ENCODE peak calls at places on chromosomes 13 and 19, in five cellular contexts. S is thoracic aorta, N is cardiac fibroblast, L is hepatocyte, R is fibroblast of mammary gland. A is an unnamed sample.

GRCh38 chr19:27887946-27888345 is 1325.0 kb downstream of the UQCRFS1 start:
- DNase-seq in R (no peak), S (no peak), L (no peak), N (no peak), A (no peak)

GRCh38 chr19:4815426-4816387 is 15.8 kb downstream of the TICAM1 start:
- DNase-seq in L (peak), S (peak), N (peak), R (peak), A (peak)

GRCh38 chr13:58619396-58620113 is 988.0 kb downstream of the PCDH17 start:
- DNase-seq in S (no peak), L (no peak), N (no peak), R (no peak), A (no peak)

GRCh38 chr13:21511841-21512240 is 52.7 kb upstream of the ZDHHC20 start:
- DNase-seq in L (no peak), N (peak), R (peak), S (no peak), A (peak)

GRCh38 chr19:40370997-40371801 is 18.8 kb downstream of the HIPK4 start:
- DNase-seq in S (no peak), N (no peak), L (no peak), R (no peak), A (no peak)

GRCh38 chr13:94169783-94170513 is 309.5 kb downstream of the DCT start:
- DNase-seq in L (no peak), R (peak), N (peak), S (peak), A (peak)

GRCh38 chr19:16445238-16446107 is 26.3 kb downstream of the EPS15L1 start:
- DNase-seq in S (no peak), L (no peak), N (no peak), R (peak), A (peak)

GRCh38 chr13:50309200-50309848 is 294.1 kb downstream of the KCNRG start:
- DNase-seq in L (no peak), S (no peak), R (no peak), N (peak), A (no peak)

GRCh38 chr19:5131866-5132561 is 163.1 kb downstream of the KDM4B start:
- DNase-seq in S (no peak), R (no peak), L (peak), N (no peak), A (no peak)

GRCh38 chr19:2148482-2149135 is 2.8 kb downstream of the AP3D1 start:
- DNase-seq in S (no peak), L (no peak), N (no peak), R (no peak), A (no peak)

GRCh38 chr13:94162289-94162688 is 317.2 kb downstream of the DCT start:
- DNase-seq in L (no peak), S (no peak), R (no peak), N (peak), A (no peak)

GRCh38 chr13:114007566-114007965 is 33.7 kb upstream of the C13orf46 start:
- DNase-seq in L (no peak), S (peak), R (no peak), N (no peak), A (no peak)

GRCh38 chr13:80309926-80310325 is 31.0 kb downstream of the SPRY2 start:
- DNase-seq in S (no peak), L (no peak), N (no peak), R (no peak), A (no peak)

GRCh38 chr13:50375792-50376191 is 360.5 kb downstream of the KCNRG start:
- DNase-seq in N (peak), R (peak), L (no peak), S (no peak), A (peak)

GRCh38 chr13:76792680-76793334 is 93.4 kb downstream of the KCTD12 start:
- DNase-seq in L (no peak), R (peak), S (no peak), N (peak), A (peak)

GRCh38 chr13:71801781-71802180 is 65.2 kb downstream of the DACH1 start:
- DNase-seq in L (no peak), S (no peak), N (no peak), R (no peak), A (no peak)

GRCh38 chr13:65236841-65237418 is 1993.2 kb downstream of the PCDH9 start:
- DNase-seq in L (no peak), N (no peak), R (no peak), S (no peak), A (no peak)

GRCh38 chr19:40567040-40567749 is 9.5 kb upstream of the SHKBP1 start:
- DNase-seq in S (no peak), L (no peak), N (no peak), R (peak), A (no peak)

GRCh38 chr19:46784262-46785053 is 3.9 kb downstream of the SLC1A5 start:
- DNase-seq in S (no peak), L (peak), N (peak), R (peak), A (peak)

GRCh38 chr13:51577690-51578089 is 6.6 kb upstream of the WDFY2 start:
- DNase-seq in N (no peak), S (no peak), L (no peak), R (no peak), A (no peak)

GRCh38 chr19:369876-370275 is 25.3 kb upstream of the MIER2 start:
- DNase-seq in L (no peak), R (no peak), S (no peak), N (no peak), A (no peak)

GRCh38 chr13:79973533-79973963 is 367.4 kb downstream of the SPRY2 start:
- DNase-seq in N (no peak), R (peak), S (no peak), L (no peak), A (no peak)

GRCh38 chr19:7238091-7238490 is 56.1 kb downstream of the INSR start:
- DNase-seq in R (no peak), S (no peak), N (peak), L (no peak), A (no peak)

GRCh38 chr19:29687244-29687896 is 22.1 kb downstream of the PLEKHF1 start:
- DNase-seq in R (peak), S (no peak), N (peak), L (no peak), A (peak)

GRCh38 chr19:3071764-3072163 is 9.5 kb upstream of the TLE5 start:
- DNase-seq in S (no peak), N (no peak), R (no peak), L (no peak), A (no peak)

GRCh38 chr13:103299079-103299478 is 232.9 kb upstream of the SLC10A2 start:
- DNase-seq in N (no peak), L (peak), S (no peak), R (no peak), A (no peak)

GRCh38 chr13:50403311-50403710 is 388.1 kb downstream of the KCNRG start:
- DNase-seq in N (no peak), R (no peak), S (no peak), L (peak), A (no peak)

GRCh38 chr19:35117791-35118190 is 2.2 kb downstream of the FXYD3 start:
- DNase-seq in S (no peak), L (no peak), R (no peak), N (no peak), A (no peak)

GRCh38 chr13:79196366-79196765 is 209.7 kb downstream of the RBM26 start:
- DNase-seq in R (no peak), L (no peak), N (no peak), S (no peak), A (no peak)

GRCh38 chr19:16005925-16006324 is 57.1 kb downstream of the OR10H4 start:
- DNase-seq in R (no peak), N (no peak), S (no peak), L (no peak), A (no peak)

GRCh38 chr13:110214637-110215036 is 92.3 kb downstream of the COL4A1 start:
- DNase-seq in L (peak), S (no peak), N (peak), R (peak), A (no peak)

GRCh38 chr13:99962242-99962641 is 9.3 kb downstream of the ZIC5 start:
- DNase-seq in L (no peak), S (no peak), R (no peak), N (no peak), A (no peak)

GRCh38 chr13:51804295-51805172 is 571 bp upstream of the DHRS12 start:
- DNase-seq in L (peak), N (no peak), S (no peak), R (no peak), A (no peak)

GRCh38 chr19:7007859-7008258 is 13.4 kb downstream of the MBD3L2B start:
- DNase-seq in L (no peak), N (no peak), S (no peak), R (no peak), A (no peak)

DNA sequence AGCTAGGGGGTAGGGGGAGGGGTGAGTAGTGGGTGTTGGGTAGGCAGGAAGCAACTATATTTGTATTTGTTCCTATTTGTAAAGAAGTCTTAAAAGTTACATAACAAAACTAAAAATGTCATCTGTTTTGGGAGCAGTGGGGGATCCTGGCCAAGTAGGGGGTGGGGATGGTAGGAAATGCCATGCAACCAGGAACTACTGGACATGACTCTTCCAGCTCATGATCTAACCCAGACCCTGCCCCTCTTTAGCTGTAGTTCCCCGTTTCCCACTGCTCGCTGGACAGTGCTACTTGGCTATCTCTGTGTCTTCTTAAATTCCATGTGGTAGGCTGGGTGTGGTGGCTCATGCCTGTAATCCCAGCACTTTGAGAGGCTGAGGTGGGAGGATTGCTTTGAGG is 3.2 kb downstream of the GTF3A start:
- DNase-seq in N (no peak), R (no peak), L (no peak), S (no peak), A (no peak)
- H3K4me3 ChIP-seq in N (no peak), R (no peak), L (no peak), S (no peak), A (no peak)

GRCh38 chr13:30743319-30744055 is 8.1 kb downstream of the ALOX5AP start:
- DNase-seq in R (peak), N (peak), L (peak), S (peak), A (peak)
- TF ChIP-seq CTCF in R (no peak), N (no peak), L (no peak), S (peak), A (no peak)

DNA sequence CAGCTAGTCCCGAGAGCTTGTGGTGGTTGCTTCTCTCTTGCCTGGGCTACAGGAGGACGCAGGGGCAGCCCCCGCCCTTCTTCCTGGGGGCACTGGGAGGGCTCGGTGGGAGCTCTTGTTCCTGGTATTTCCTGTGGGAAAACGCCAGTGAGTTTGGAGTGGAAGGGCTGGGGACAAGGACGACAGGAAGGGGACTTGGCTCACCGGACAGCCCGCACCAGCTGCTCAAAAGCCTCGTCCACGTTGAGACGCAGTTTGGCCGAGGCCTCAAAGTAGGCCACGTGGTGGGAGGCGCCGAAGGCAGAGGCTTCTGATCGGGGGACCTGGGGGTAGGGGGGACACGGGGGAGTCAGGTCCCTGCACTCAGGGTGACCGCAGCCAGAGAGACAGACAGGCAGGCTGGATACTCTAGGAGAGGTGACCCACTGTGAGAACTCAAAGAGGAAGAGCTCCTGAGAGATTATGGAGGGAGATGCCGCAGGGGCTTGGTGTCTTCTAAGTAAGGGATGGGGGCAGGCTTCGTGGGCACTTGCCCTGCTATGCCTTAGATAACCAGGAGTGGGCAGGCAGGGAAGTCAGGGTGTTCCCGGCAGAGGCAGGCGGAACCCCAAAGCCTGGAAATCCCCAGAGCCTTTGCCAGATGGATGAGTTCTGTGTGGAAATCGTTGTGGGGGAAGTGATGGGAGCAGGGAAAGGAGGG is 4.3 kb downstream of the RRAS start:
- DNase-seq in R (peak), L (no peak), S (no peak), N (peak), A (no peak)
- H3K4me3 ChIP-seq in R (no peak), L (no peak), S (no peak), N (no peak), A (no peak)

GRCh38 chr13:44231786-44232516 is 141.7 kb upstream of the SERP2 start:
- DNase-seq in N (peak), R (peak), S (no peak), L (peak), A (peak)
- TF ChIP-seq CTCF in N (peak), R (no peak), S (no peak), L (no peak), A (no peak)

DNA sequence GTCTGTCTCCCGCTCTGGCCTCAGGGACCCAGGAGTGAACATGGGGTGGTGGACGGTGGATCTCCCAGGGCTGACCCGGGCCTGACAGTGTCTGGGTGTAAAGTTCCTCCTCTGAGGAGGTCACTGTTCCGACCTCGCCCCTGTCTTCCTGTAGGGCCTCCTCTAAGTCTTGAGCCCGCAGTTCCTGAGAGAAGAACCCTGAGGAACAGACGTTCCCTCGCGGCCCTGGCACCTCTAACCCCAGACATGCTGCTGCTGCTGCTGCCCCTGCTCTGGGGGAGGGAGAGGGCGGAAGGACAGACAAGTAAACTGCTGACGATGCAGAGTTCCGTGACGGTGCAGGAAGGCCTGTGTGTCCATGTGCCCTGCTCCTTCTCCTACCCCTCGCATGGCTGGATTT is at the start of gene SIGLEC9:
- DNase-seq in L (no peak), S (no peak), R (no peak), N (no peak), A (no peak)
- H3K4me3 ChIP-seq in L (no peak), S (peak), R (no peak), N (no peak), A (no peak)

A was measured in astrocyte of the spinal cord.